ENCODE peak calls at places on chromosomes 1 and 21, in nine cellular contexts. W is C1 segment of cervical spinal cord; J is lung microvascular endothelial cell; H is cardiac muscle cell; A is amniotic stem cell; C is activated CD4-positive, alpha-beta T cell treated with anti-CD3 and anti-CD28 coated beads, Interleukin-2, amount 50 U/mL, for 1 hour; Z is PC-9; M is A549; T is activated T-cell treated with anti-CD3 and anti-CD28 coated beads, Interleukin-2, amount 50 U/mL, for 4 hours. N is an unnamed sample.
A peak's percentile ranks its signal among the peaks of the same experiment; 100 is the strongest.

GRCh38 chr1:183070923-183071618 is 47.9 kb downstream of the LAMC1 start:
- DNase-seq in W (no peak), J (peak; percentile 75), H (no peak), A (no peak), C (no peak), Z (no peak), M (no peak), T (no peak), N (peak; percentile 97)

GRCh38 chr1:42658880-42659337 is 686 bp downstream of the PPIH start:
- DNase-seq in W (no peak), J (peak; percentile 35), H (peak; percentile 41), A (no peak), C (no peak), Z (no peak), M (no peak), T (no peak), N (no peak)

GRCh38 chr1:2340918-2341254 is 50.5 kb downstream of the MORN1 start:
- DNase-seq in W (no peak), J (no peak), H (no peak), A (no peak), C (no peak), Z (no peak), M (no peak), T (no peak), N (no peak)

GRCh38 chr1:166379447-166379846 is 212.6 kb upstream of the FAM78B start:
- DNase-seq in W (no peak), J (no peak), H (no peak), A (no peak), C (no peak), Z (no peak), M (no peak), T (no peak), N (peak; percentile 1)

GRCh38 chr1:93846151-93846928 is 32.7 kb downstream of the DNTTIP2 start:
- DNase-seq in W (peak; percentile 93), J (peak; percentile 86), H (peak; percentile 91), A (peak; percentile 85), C (peak; percentile 82), Z (peak; percentile 77), M (peak; percentile 68), T (peak; percentile 86), N (peak; percentile 93)

GRCh38 chr21:36160850-36161178 is 4.2 kb downstream of the DOP1B start:
- DNase-seq in W (no peak), J (no peak), H (no peak), A (no peak), C (no peak), Z (no peak), M (no peak), T (no peak), N (no peak)

GRCh38 chr1:87329756-87330200 is 1.1 kb downstream of the LMO4 start:
- DNase-seq in W (no peak), J (peak; percentile 32), H (peak; percentile 30), A (no peak), C (no peak), Z (no peak), M (no peak), T (no peak), N (peak; percentile 37)

GRCh38 chr21:44478801-44479167 is 23.5 kb downstream of the LRRC3 start:
- DNase-seq in W (no peak), J (no peak), H (no peak), A (no peak), C (no peak), Z (no peak), M (no peak), T (no peak), N (no peak)

GRCh38 chr1:189567890-189568289 is 909.8 kb downstream of the BRINP3 start:
- DNase-seq in W (no peak), J (no peak), H (no peak), A (no peak), C (no peak), Z (no peak), M (no peak), T (no peak), N (no peak)

N was measured in A673.